ENCODE peak calls at places on chromosomes 5 and 9, in eight cellular contexts. One of them, this sample, is unnamed.

GRCh38 chr5:125376059-125376641 is 629.7 kb upstream of the ZNF608 start:
- DNase-seq in EL: no peak
- DNase-seq in Peyer's patch: no peak
- DNase-seq in HEK293T: peak
- DNase-seq in glutamatergic neuron: no peak
- DNase-seq in CD8-positive, alpha-beta memory T cell: no peak
- DNase-seq in posterior cingulate gyrus: no peak
- DNase-seq in fibroblast of pulmonary artery: no peak
- DNase-seq in this sample: no peak

GRCh38 chr9:137318976-137319375 is 16.9 kb upstream of the NRARP start:
- DNase-seq in posterior cingulate gyrus: no peak
- DNase-seq in glutamatergic neuron: peak
- DNase-seq in HEK293T: no peak
- DNase-seq in Peyer's patch: no peak
- DNase-seq in CD8-positive, alpha-beta memory T cell: no peak
- DNase-seq in EL: no peak
- DNase-seq in fibroblast of pulmonary artery: no peak
- DNase-seq in this sample: no peak

GRCh38 chr5:27855491-27855890 is 817.1 kb upstream of the CDH9 start:
- DNase-seq in EL: no peak
- DNase-seq in HEK293T: no peak
- DNase-seq in fibroblast of pulmonary artery: no peak
- DNase-seq in CD8-positive, alpha-beta memory T cell: no peak
- DNase-seq in Peyer's patch: no peak
- DNase-seq in glutamatergic neuron: no peak
- DNase-seq in posterior cingulate gyrus: no peak
- DNase-seq in this sample: no peak

GRCh38 chr9:70534471-70534870 is 120.0 kb upstream of the KLF9 start:
- DNase-seq in posterior cingulate gyrus: no peak
- DNase-seq in fibroblast of pulmonary artery: peak
- DNase-seq in EL: peak
- DNase-seq in glutamatergic neuron: no peak
- DNase-seq in CD8-positive, alpha-beta memory T cell: no peak
- DNase-seq in Peyer's patch: no peak
- DNase-seq in HEK293T: no peak
- DNase-seq in this sample: no peak

GRCh38 chr5:134245101-134245604 is 19.3 kb upstream of the PPP2CA start:
- DNase-seq in Peyer's patch: no peak
- DNase-seq in EL: peak
- DNase-seq in CD8-positive, alpha-beta memory T cell: no peak
- DNase-seq in fibroblast of pulmonary artery: peak
- DNase-seq in HEK293T: no peak
- DNase-seq in glutamatergic neuron: peak
- DNase-seq in posterior cingulate gyrus: peak
- DNase-seq in this sample: no peak

GRCh38 chr9:13149454-13149853 is 130.0 kb downstream of the MPDZ start:
- DNase-seq in fibroblast of pulmonary artery: no peak
- DNase-seq in Peyer's patch: no peak
- DNase-seq in HEK293T: no peak
- DNase-seq in glutamatergic neuron: no peak
- DNase-seq in posterior cingulate gyrus: no peak
- DNase-seq in EL: no peak
- DNase-seq in CD8-positive, alpha-beta memory T cell: no peak
- DNase-seq in this sample: no peak

GRCh38 chr5:169160405-169160901 is 140.5 kb downstream of the SLIT3 start:
- DNase-seq in CD8-positive, alpha-beta memory T cell: no peak
- DNase-seq in glutamatergic neuron: no peak
- DNase-seq in fibroblast of pulmonary artery: peak
- DNase-seq in Peyer's patch: no peak
- DNase-seq in EL: peak
- DNase-seq in posterior cingulate gyrus: no peak
- DNase-seq in HEK293T: no peak
- DNase-seq in this sample: no peak

GRCh38 chr5:172637122-172637580 is 3.9 kb upstream of the NEURL1B start:
- DNase-seq in posterior cingulate gyrus: no peak
- DNase-seq in CD8-positive, alpha-beta memory T cell: no peak
- DNase-seq in EL: no peak
- DNase-seq in glutamatergic neuron: no peak
- DNase-seq in fibroblast of pulmonary artery: no peak
- DNase-seq in Peyer's patch: peak
- DNase-seq in HEK293T: no peak
- DNase-seq in this sample: no peak

GRCh38 chr9:136088481-136088938 is 6.6 kb downstream of the NACC2 start:
- DNase-seq in glutamatergic neuron: peak
- DNase-seq in EL: no peak
- DNase-seq in CD8-positive, alpha-beta memory T cell: no peak
- DNase-seq in HEK293T: no peak
- DNase-seq in posterior cingulate gyrus: no peak
- DNase-seq in fibroblast of pulmonary artery: no peak
- DNase-seq in Peyer's patch: no peak
- DNase-seq in this sample: no peak

GRCh38 chr5:10479226-10479721 is 37.6 kb downstream of the ROPN1L start:
- DNase-seq in CD8-positive, alpha-beta memory T cell: no peak
- DNase-seq in glutamatergic neuron: no peak
- DNase-seq in EL: peak
- DNase-seq in Peyer's patch: peak
- DNase-seq in posterior cingulate gyrus: no peak
- DNase-seq in fibroblast of pulmonary artery: peak
- DNase-seq in HEK293T: no peak
- DNase-seq in this sample: no peak

GRCh38 chr9:33464045-33464636 is 9.6 kb downstream of the NOL6 start:
- DNase-seq in fibroblast of pulmonary artery: no peak
- DNase-seq in Peyer's patch: no peak
- DNase-seq in CD8-positive, alpha-beta memory T cell: no peak
- DNase-seq in HEK293T: no peak
- DNase-seq in EL: no peak
- DNase-seq in posterior cingulate gyrus: no peak
- DNase-seq in glutamatergic neuron: no peak
- DNase-seq in this sample: no peak